ENCODE peak calls at places on chromosomes 12 and 14, in eight cellular contexts. B is heart left ventricle, K is suprapubic skin, C is esophagus squamous epithelium, H is stomach, M is HCT116, P is uterus, R is Peyer's patch. V is an unnamed sample. For H3K4me1, the result is how much of the 10 kb centered on the place peaks cover.

GRCh38 chr12:54749191-54749818 is 101.1 kb upstream of the DCD start:
- DNase-seq in M (peak), K (no peak), H (no peak), B (no peak), C (no peak), R (no peak), P (no peak), V (no peak)

GRCh38 chr12:87127272-87127671 is 871.1 kb upstream of the MGAT4C start:
- DNase-seq in B (no peak), M (no peak), C (no peak), P (no peak), H (no peak), R (no peak), K (no peak), V (no peak)

GRCh38 chr14:87049886-87050820 is 942.8 kb downstream of the GALC start:
- DNase-seq in P (no peak), C (no peak), H (no peak), B (no peak), K (no peak), M (no peak), R (no peak), V (no peak)

GRCh38 chr12:110266980-110267620 is 13.9 kb upstream of the ATP2A2 start:
- DNase-seq in R (no peak), M (no peak), P (peak), B (peak), H (no peak), C (no peak), K (peak), V (peak)

GRCh38 chr12:119678459-119678858 is 10.5 kb downstream of the PRKAB1 start:
- DNase-seq in K (no peak), B (no peak), P (no peak), C (no peak), H (no peak), M (no peak), R (no peak), V (no peak)

GRCh38 chr12:12474931-12475485 is 87.7 kb downstream of the DUSP16 start:
- DNase-seq in P (no peak), M (no peak), C (no peak), R (no peak), K (no peak), H (no peak), B (no peak), V (no peak)

GRCh38 chr12:118063567-118064391 is 2.8 kb upstream of the WSB2 start:
- DNase-seq in P (no peak), K (no peak), R (no peak), H (no peak), B (no peak), M (no peak), C (no peak), V (no peak)

GRCh38 chr12:124777399-124778372 is 86.0 kb downstream of the SCARB1 start:
- DNase-seq in C (no peak), P (no peak), K (no peak), R (no peak), B (no peak), H (no peak), M (no peak), V (no peak)

GRCh38 chr14:35361141-35361480 is 43.4 kb downstream of the NFKBIA start:
- DNase-seq in R (no peak), P (no peak), C (no peak), M (no peak), H (no peak), B (no peak), K (no peak), V (no peak)

GRCh38 chr14:67267929-67268328 is 26.7 kb downstream of the PALS1 start:
- DNase-seq in C (no peak), M (no peak), P (no peak), R (no peak), K (no peak), H (no peak), B (no peak), V (no peak)

GRCh38 chr12:117038023-117038680 is 61.1 kb downstream of the TESC start:
- DNase-seq in C (no peak), M (no peak), B (no peak), P (no peak), K (no peak), H (no peak), R (no peak), V (no peak)
- TF ChIP-seq POLR2A in C (no peak), M (no peak), B (no peak), P (no peak), K (no peak), H (no peak), R (no peak), V (no peak)

GRCh38 chr12:46357438-46358324 is 14.9 kb downstream of the SLC38A2 start:
- DNase-seq in R (no peak), B (no peak), H (no peak), C (no peak), K (no peak), P (no peak), M (peak), V (no peak)
- H3K4me1 ChIP-seq in R (under half), B (under half), H (under half), C (half or more), K (under half), P (under half), M (under half), V (under half)

GRCh38 chr14:95597784-95598204 is 62.9 kb downstream of the GLRX5 start:
- DNase-seq in R (no peak), C (no peak), H (no peak), M (no peak), B (peak), K (no peak), P (no peak), V (no peak)
- TF ChIP-seq CTCF in R (no peak), C (no peak), H (no peak), M (no peak), B (no peak), K (no peak), P (no peak), V (no peak)

DNA sequence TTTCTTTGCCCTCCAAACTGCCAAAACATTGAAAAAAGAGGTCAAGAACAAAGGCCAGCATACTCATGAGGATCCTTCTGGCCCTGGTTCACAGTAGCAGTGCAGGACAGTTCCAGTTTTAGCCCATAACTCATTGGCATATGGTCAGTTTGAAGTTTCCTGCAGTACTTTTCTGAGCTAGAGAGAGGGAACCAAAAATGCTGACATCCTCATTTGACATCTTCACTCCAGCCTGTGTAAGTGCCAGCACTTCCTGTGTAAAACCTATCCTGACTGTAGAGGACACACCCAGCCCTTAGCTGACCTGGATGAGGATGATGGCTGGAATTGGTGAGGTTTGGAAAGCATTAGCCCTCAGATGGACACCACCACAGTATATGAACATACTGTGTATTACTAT is 84.1 kb downstream of the FGD4 start:
- DNase-seq in M (no peak), K (no peak), P (no peak), C (no peak), R (no peak), B (no peak), H (no peak), V (peak)
- TF ChIP-seq POLR2A in M (no peak), K (no peak), P (no peak), C (no peak), R (no peak), B (no peak), H (no peak), V (no peak)

GRCh38 chr12:50249464-50250229 is 33.7 kb downstream of the LIMA1 start:
- DNase-seq in C (no peak), H (no peak), R (no peak), M (no peak), P (no peak), K (no peak), B (no peak), V (no peak)

GRCh38 chr12:50246159-50246865 is 37.0 kb downstream of the LIMA1 start:
- DNase-seq in M (no peak), P (no peak), K (no peak), R (no peak), C (no peak), B (no peak), H (no peak), V (no peak)

GRCh38 chr12:50246873-50247612 is 36.3 kb downstream of the LIMA1 start:
- DNase-seq in P (peak), K (no peak), M (peak), C (no peak), B (peak), H (peak), R (peak), V (peak)

GRCh38 chr12:50248883-50249282 is 34.4 kb downstream of the LIMA1 start:
- DNase-seq in M (no peak), B (no peak), R (no peak), C (no peak), P (no peak), H (no peak), K (no peak), V (no peak)

GRCh38 chr12:50248406-50248805 is 34.9 kb downstream of the LIMA1 start:
- DNase-seq in C (no peak), K (no peak), R (no peak), P (no peak), M (no peak), B (no peak), H (no peak), V (no peak)
- H3K4me1 ChIP-seq in C (half or more), K (half or more), R (half or more), P (under half), M (half or more), B (under half), H (under half), V (half or more)